ENCODE peak calls at places on chromosomes 16 and 17, in seven cellular contexts. B is heart left ventricle; X is left lung; Q is HTR-8/SVneo; J is stimulated activated CD8-positive, alpha-beta memory T cell treated with anti-CD3 and anti-CD28 coated beads, Interleukin-7, amount 100 ng/mL, for 4 hours; M is stimulated activated CD4-positive, alpha-beta T cell treated with anti-CD3 and anti-CD28 coated beads, Interleukin-1b, Interleukin-23, amount 100 ng/mL, for 1 hour; Y is MV-4-11. A is an unnamed sample.

GRCh38 chr16:87784812-87785211 is 19.0 kb upstream of the KLHDC4 start:
- DNase-seq in Y (no peak), X (no peak), Q (peak), J (no peak), M (no peak), B (no peak), A (no peak)

GRCh38 chr17:78174332-78174869 is 6.0 kb downstream of the SYNGR2 start:
- DNase-seq in X (peak), M (no peak), Q (no peak), Y (peak), J (no peak), B (peak), A (no peak)

GRCh38 chr16:15843635-15844279 is 13.1 kb downstream of the MYH11 start:
- DNase-seq in J (no peak), M (no peak), Q (no peak), Y (no peak), B (no peak), X (no peak), A (no peak)

GRCh38 chr16:49884033-49884707 is 28.3 kb upstream of the ZNF423 start:
- DNase-seq in Y (peak), J (no peak), B (no peak), Q (no peak), M (no peak), X (no peak), A (no peak)

GRCh38 chr16:2044541-2044940 is 3.1 kb downstream of the NTHL1 start:
- DNase-seq in X (no peak), Q (no peak), B (no peak), Y (no peak), M (no peak), J (no peak), A (no peak)

GRCh38 chr17:2011421-2012371 is 13.4 kb downstream of the RTN4RL1 start:
- DNase-seq in B (no peak), M (no peak), Y (peak), J (no peak), X (peak), Q (peak), A (peak)

GRCh38 chr16:23435500-23435899 is 17.5 kb downstream of the COG7 start:
- DNase-seq in M (peak), Q (peak), Y (peak), J (peak), X (peak), B (peak), A (peak)

GRCh38 chr16:49849709-49850108 is 6.2 kb downstream of the ZNF423 start:
- DNase-seq in X (no peak), Q (no peak), B (no peak), Y (no peak), M (no peak), J (no peak), A (no peak)

GRCh38 chr17:75839942-75840778 is 4.0 kb downstream of the UNC13D start:
- DNase-seq in M (no peak), X (no peak), Q (no peak), Y (no peak), J (no peak), B (no peak), A (no peak)

GRCh38 chr16:52002021-52002420 is 544.9 kb downstream of the TOX3 start:
- DNase-seq in X (no peak), J (no peak), B (no peak), M (no peak), Y (no peak), Q (no peak), A (no peak)

A was measured in T1000.